ENCODE peak calls at places on chromosomes 11 and 22, in seven cellular contexts. One of them, this sample, is unnamed.

GRCh38 chr11:118438314-118438931 is 2.1 kb downstream of the KMT2A start:
- DNase-seq in ovary: no peak
- DNase-seq in heart left ventricle: no peak
- DNase-seq in transverse colon: peak
- DNase-seq in stomach: no peak
- DNase-seq in lower leg skin: peak
- DNase-seq in IMR-90: peak
- DNase-seq in this sample: peak

GRCh38 chr22:45061332-45061731 is 51.5 kb upstream of the PHF21B start:
- DNase-seq in ovary: no peak
- DNase-seq in heart left ventricle: no peak
- DNase-seq in transverse colon: no peak
- DNase-seq in stomach: no peak
- DNase-seq in lower leg skin: no peak
- DNase-seq in IMR-90: no peak
- DNase-seq in this sample: no peak

GRCh38 chr22:46061431-46062231 is 84.7 kb upstream of the WNT7B start:
- DNase-seq in ovary: peak
- DNase-seq in heart left ventricle: no peak
- DNase-seq in transverse colon: peak
- DNase-seq in stomach: peak
- DNase-seq in lower leg skin: peak
- DNase-seq in IMR-90: no peak
- DNase-seq in this sample: peak

GRCh38 chr22:44363214-44363979 is 50.6 kb upstream of the SHISAL1 start:
- DNase-seq in ovary: peak
- DNase-seq in heart left ventricle: peak
- DNase-seq in transverse colon: peak
- DNase-seq in stomach: peak
- DNase-seq in lower leg skin: peak
- DNase-seq in IMR-90: peak
- DNase-seq in this sample: peak

GRCh38 chr11:12528487-12528886 is 145.7 kb upstream of the TEAD1 start:
- DNase-seq in ovary: no peak
- DNase-seq in heart left ventricle: no peak
- DNase-seq in transverse colon: no peak
- DNase-seq in stomach: no peak
- DNase-seq in lower leg skin: no peak
- DNase-seq in IMR-90: no peak
- DNase-seq in this sample: no peak

GRCh38 chr22:37566329-37566837 is 6.1 kb downstream of the CDC42EP1 start:
- DNase-seq in ovary: peak
- DNase-seq in heart left ventricle: no peak
- DNase-seq in transverse colon: peak
- DNase-seq in stomach: no peak
- DNase-seq in lower leg skin: no peak
- DNase-seq in IMR-90: no peak
- DNase-seq in this sample: no peak

GRCh38 chr11:79087957-79088318 is 352.9 kb downstream of the TENM4 start:
- DNase-seq in ovary: no peak
- DNase-seq in heart left ventricle: no peak
- DNase-seq in transverse colon: no peak
- DNase-seq in stomach: no peak
- DNase-seq in lower leg skin: no peak
- DNase-seq in IMR-90: no peak
- DNase-seq in this sample: no peak

GRCh38 chr11:1767399-1768140 is 3.8 kb upstream of the CTSD start:
- DNase-seq in ovary: peak
- DNase-seq in heart left ventricle: peak
- DNase-seq in transverse colon: no peak
- DNase-seq in stomach: peak
- DNase-seq in lower leg skin: peak
- DNase-seq in IMR-90: no peak
- DNase-seq in this sample: peak

GRCh38 chr11:15113381-15113780 is 1.3 kb upstream of the INSC start:
- DNase-seq in ovary: no peak
- DNase-seq in heart left ventricle: no peak
- DNase-seq in transverse colon: peak
- DNase-seq in stomach: no peak
- DNase-seq in lower leg skin: no peak
- DNase-seq in IMR-90: no peak
- DNase-seq in this sample: no peak

GRCh38 chr11:23732026-23732425 is 764.8 kb upstream of the LUZP2 start:
- DNase-seq in ovary: no peak
- DNase-seq in heart left ventricle: peak
- DNase-seq in transverse colon: no peak
- DNase-seq in stomach: no peak
- DNase-seq in lower leg skin: no peak
- DNase-seq in IMR-90: peak
- DNase-seq in this sample: no peak

GRCh38 chr11:127620660-127621059 is 620.1 kb upstream of the KIRREL3 start:
- DNase-seq in ovary: no peak
- DNase-seq in heart left ventricle: no peak
- DNase-seq in transverse colon: no peak
- DNase-seq in stomach: no peak
- DNase-seq in lower leg skin: no peak
- DNase-seq in IMR-90: peak
- DNase-seq in this sample: no peak

GRCh38 chr22:18085188-18085587 is 7.4 kb downstream of the PEX26 start:
- DNase-seq in ovary: no peak
- DNase-seq in heart left ventricle: no peak
- DNase-seq in transverse colon: peak
- DNase-seq in stomach: peak
- DNase-seq in lower leg skin: peak
- DNase-seq in IMR-90: peak
- DNase-seq in this sample: no peak

GRCh38 chr22:30730351-30730750 is 35.7 kb downstream of the OSBP2 start:
- DNase-seq in ovary: no peak
- DNase-seq in heart left ventricle: no peak
- DNase-seq in transverse colon: no peak
- DNase-seq in stomach: no peak
- DNase-seq in lower leg skin: no peak
- DNase-seq in IMR-90: peak
- DNase-seq in this sample: no peak

GRCh38 chr11:66275984-66276612 is 1.9 kb upstream of the CNIH2 start:
- DNase-seq in ovary: no peak
- DNase-seq in heart left ventricle: no peak
- DNase-seq in transverse colon: no peak
- DNase-seq in stomach: no peak
- DNase-seq in lower leg skin: no peak
- DNase-seq in IMR-90: no peak
- DNase-seq in this sample: no peak

GRCh38 chr11:111253630-111254029 is 8.1 kb downstream of the POU2AF2 start:
- DNase-seq in ovary: no peak
- DNase-seq in heart left ventricle: no peak
- DNase-seq in transverse colon: no peak
- DNase-seq in stomach: no peak
- DNase-seq in lower leg skin: no peak
- DNase-seq in IMR-90: no peak
- DNase-seq in this sample: no peak

GRCh38 chr11:1234771-1235614 is 12.1 kb downstream of the MUC5B start:
- DNase-seq in ovary: no peak
- DNase-seq in heart left ventricle: peak
- DNase-seq in transverse colon: peak
- DNase-seq in stomach: no peak
- DNase-seq in lower leg skin: peak
- DNase-seq in IMR-90: no peak
- DNase-seq in this sample: no peak

DNA sequence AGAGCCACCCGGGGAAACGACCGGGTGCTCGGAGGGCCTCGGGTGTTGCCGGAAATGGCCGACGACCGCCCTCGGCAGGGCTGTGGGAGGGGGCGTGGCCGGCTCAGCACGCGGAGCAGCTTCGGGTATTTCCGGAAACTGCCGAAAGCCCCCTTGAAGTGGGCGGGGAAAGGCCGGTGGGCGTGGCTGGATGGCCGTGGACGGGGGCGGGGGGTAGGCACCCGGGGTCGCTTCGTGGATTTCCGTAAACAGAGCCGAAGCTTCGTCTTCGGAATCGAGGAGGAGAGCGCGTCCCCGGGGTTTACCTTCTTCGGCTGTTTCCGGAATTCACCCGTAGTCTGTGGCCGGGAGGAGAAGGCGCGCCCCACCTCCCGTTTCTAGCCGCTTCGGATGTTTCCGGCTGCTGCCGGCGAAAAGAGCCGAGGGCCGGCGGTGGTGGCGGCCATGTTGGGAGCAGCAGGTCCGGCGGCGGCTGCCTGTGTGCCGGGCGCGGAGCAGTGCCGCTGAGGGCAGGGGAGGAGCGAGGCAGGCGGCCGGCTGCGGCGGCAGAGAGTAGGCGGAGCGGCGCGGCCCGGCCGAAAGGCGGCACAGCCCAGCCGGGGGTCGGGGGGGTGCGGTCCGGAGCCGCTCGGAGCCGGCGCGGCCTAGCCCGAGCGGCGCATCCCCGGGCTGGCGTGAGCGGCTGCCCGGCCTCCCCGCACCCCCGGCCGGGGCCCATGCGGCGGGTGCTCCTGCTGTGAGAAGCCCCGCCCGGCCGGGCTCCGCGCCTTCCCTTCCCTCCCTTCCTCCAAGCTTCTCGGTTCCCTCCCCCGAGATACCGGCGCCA is at the start of gene MARK2:
- DNase-seq in ovary: peak
- DNase-seq in heart left ventricle: peak
- DNase-seq in transverse colon: peak
- DNase-seq in stomach: peak
- DNase-seq in lower leg skin: peak
- DNase-seq in IMR-90: peak
- DNase-seq in this sample: peak
- TF ChIP-seq POLR2A in ovary: peak
- TF ChIP-seq POLR2A in heart left ventricle: peak
- TF ChIP-seq POLR2A in transverse colon: no peak
- TF ChIP-seq POLR2A in stomach: no peak
- TF ChIP-seq POLR2A in lower leg skin: no peak
- TF ChIP-seq POLR2A in IMR-90: peak
- TF ChIP-seq POLR2A in this sample: peak

DNA sequence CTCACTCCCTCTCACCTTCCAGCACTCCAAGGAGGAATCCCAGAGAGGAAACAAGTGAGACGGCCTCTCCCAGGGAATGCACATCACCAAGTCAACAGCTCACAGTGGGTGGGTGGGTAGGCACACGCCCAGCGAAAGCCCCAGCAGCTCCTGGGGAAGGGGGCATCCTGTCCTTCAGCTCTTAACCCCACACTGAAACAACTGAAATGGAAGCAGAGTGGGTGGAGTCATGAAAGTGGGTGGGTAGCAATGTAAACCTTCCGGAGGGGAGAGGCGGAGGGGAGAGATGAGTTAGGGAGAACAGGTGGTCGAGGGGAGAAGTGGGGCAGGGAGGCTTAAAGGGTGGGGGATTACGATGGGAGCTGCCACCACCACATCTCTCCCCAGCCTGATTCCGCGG is 5.4 kb downstream of the MCHR1 start:
- DNase-seq in ovary: no peak
- DNase-seq in heart left ventricle: no peak
- DNase-seq in transverse colon: no peak
- DNase-seq in stomach: no peak
- DNase-seq in lower leg skin: no peak
- DNase-seq in IMR-90: no peak
- DNase-seq in this sample: no peak
- H3K4me3 ChIP-seq in ovary: no peak
- H3K4me3 ChIP-seq in heart left ventricle: no peak
- H3K4me3 ChIP-seq in transverse colon: no peak
- H3K4me3 ChIP-seq in stomach: no peak
- H3K4me3 ChIP-seq in lower leg skin: no peak
- H3K4me3 ChIP-seq in IMR-90: no peak
- H3K4me3 ChIP-seq in this sample: no peak

DNA sequence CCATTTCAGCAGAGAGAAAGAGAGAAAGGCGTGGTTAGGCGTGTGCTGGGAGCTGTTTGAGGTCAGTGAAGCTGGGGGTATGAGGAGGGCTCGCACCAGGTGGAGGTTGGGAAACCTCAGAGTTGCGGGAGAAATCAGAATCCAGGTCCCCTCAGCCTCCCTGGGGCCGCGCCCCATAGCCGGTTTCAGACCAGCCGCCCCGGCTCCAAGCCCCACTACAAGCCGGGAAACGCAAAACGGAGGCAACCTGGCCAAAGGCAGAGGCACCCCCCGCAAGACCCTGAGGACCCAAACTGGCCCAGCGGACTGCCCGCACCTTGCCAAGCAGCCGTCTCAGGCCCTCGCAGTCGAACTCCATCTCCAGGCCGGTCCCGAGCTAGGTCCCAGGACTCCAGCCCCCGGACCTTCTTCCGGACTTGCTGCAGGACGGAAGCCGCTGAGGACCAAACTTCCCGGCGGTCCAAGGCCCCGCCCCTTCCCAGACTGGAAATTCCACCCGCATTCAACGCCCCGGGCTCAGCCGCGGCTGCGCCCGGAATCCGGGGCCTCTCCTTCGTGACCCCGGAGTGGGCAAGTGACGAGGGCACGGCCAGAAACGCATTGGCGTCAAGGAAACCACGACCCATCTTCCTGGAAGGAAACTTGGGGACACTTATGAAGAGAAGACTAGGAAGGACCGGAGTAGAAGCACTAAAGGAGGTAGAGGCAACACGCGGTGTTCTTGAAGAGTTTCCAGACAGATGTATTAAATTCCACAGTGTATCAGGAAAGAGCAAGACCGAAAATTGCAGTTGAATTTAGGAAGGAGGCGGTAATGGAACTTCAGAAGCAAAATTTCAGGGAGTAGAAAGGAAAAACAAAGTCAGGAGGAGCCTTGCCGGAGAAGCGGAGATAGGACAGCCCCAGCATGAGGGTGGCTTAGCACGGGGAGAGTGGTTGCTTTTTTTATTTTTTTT is at the start of gene UEVLD:
- DNase-seq in ovary: peak
- DNase-seq in heart left ventricle: peak
- DNase-seq in transverse colon: peak
- DNase-seq in stomach: peak
- DNase-seq in lower leg skin: peak
- DNase-seq in IMR-90: peak
- DNase-seq in this sample: peak
- TF ChIP-seq POLR2A in ovary: peak
- TF ChIP-seq POLR2A in heart left ventricle: peak
- TF ChIP-seq POLR2A in transverse colon: peak
- TF ChIP-seq POLR2A in stomach: peak
- TF ChIP-seq POLR2A in lower leg skin: no peak
- TF ChIP-seq POLR2A in IMR-90: peak
- TF ChIP-seq POLR2A in this sample: peak

GRCh38 chr22:27302501-27302900 is 499.1 kb downstream of the MN1 start:
- DNase-seq in ovary: no peak
- DNase-seq in heart left ventricle: no peak
- DNase-seq in transverse colon: no peak
- DNase-seq in stomach: no peak
- DNase-seq in lower leg skin: peak
- DNase-seq in IMR-90: no peak
- DNase-seq in this sample: no peak

GRCh38 chr22:27298387-27299141 is 503.0 kb downstream of the MN1 start:
- DNase-seq in ovary: no peak
- DNase-seq in heart left ventricle: no peak
- DNase-seq in transverse colon: no peak
- DNase-seq in stomach: no peak
- DNase-seq in lower leg skin: no peak
- DNase-seq in IMR-90: no peak
- DNase-seq in this sample: no peak

GRCh38 chr22:27297125-27297524 is 504.4 kb downstream of the MN1 start:
- DNase-seq in ovary: no peak
- DNase-seq in heart left ventricle: no peak
- DNase-seq in transverse colon: no peak
- DNase-seq in stomach: no peak
- DNase-seq in lower leg skin: no peak
- DNase-seq in IMR-90: no peak
- DNase-seq in this sample: no peak

GRCh38 chr22:27300661-27301285 is 500.8 kb downstream of the MN1 start:
- DNase-seq in ovary: no peak
- DNase-seq in heart left ventricle: no peak
- DNase-seq in transverse colon: no peak
- DNase-seq in stomach: no peak
- DNase-seq in lower leg skin: peak
- DNase-seq in IMR-90: no peak
- DNase-seq in this sample: no peak

GRCh38 chr22:27299181-27300085 is 502.1 kb downstream of the MN1 start:
- DNase-seq in ovary: peak
- DNase-seq in heart left ventricle: no peak
- DNase-seq in transverse colon: no peak
- DNase-seq in stomach: no peak
- DNase-seq in lower leg skin: no peak
- DNase-seq in IMR-90: no peak
- DNase-seq in this sample: no peak
- H3K4me3 ChIP-seq in ovary: no peak
- H3K4me3 ChIP-seq in heart left ventricle: peak
- H3K4me3 ChIP-seq in transverse colon: no peak
- H3K4me3 ChIP-seq in stomach: no peak
- H3K4me3 ChIP-seq in lower leg skin: no peak
- H3K4me3 ChIP-seq in IMR-90: no peak
- H3K4me3 ChIP-seq in this sample: no peak